ENCODE peak calls at places on chromosomes 3 and 15, in ten cellular contexts. One of them, this sample, is unnamed.
A peak's percentile ranks its signal among the peaks of the same experiment; 100 is the strongest.

GRCh38 chr15:90055182-90055581 is 47.1 kb downstream of the IDH2 start:
- DNase-seq in neural progenitor cell: no peak
- DNase-seq in mammary epithelial cell: no peak
- DNase-seq in tibial nerve: no peak
- DNase-seq in cardiac muscle cell: no peak
- DNase-seq in PC-3: no peak
- DNase-seq in IMR-90: no peak
- DNase-seq in heart right ventricle: no peak
- DNase-seq in brain microvascular endothelial cell: no peak
- DNase-seq in psoas muscle: no peak
- DNase-seq in this sample: no peak

GRCh38 chr3:183662099-183662498 is 26.7 kb downstream of the KLHL24 start:
- DNase-seq in brain microvascular endothelial cell: no peak
- DNase-seq in psoas muscle: no peak
- DNase-seq in tibial nerve: no peak
- DNase-seq in cardiac muscle cell: peak; percentile 35
- DNase-seq in mammary epithelial cell: no peak
- DNase-seq in heart right ventricle: no peak
- DNase-seq in PC-3: no peak
- DNase-seq in IMR-90: no peak
- DNase-seq in neural progenitor cell: no peak
- DNase-seq in this sample: no peak

GRCh38 chr3:11637901-11638668 is 5.6 kb downstream of the VGLL4 start:
- DNase-seq in IMR-90: peak; percentile 77
- DNase-seq in heart right ventricle: no peak
- DNase-seq in PC-3: no peak
- DNase-seq in mammary epithelial cell: peak; percentile 36
- DNase-seq in brain microvascular endothelial cell: no peak
- DNase-seq in neural progenitor cell: no peak
- DNase-seq in tibial nerve: no peak
- DNase-seq in cardiac muscle cell: peak; percentile 52
- DNase-seq in psoas muscle: no peak
- DNase-seq in this sample: no peak

GRCh38 chr15:71440479-71441071 is 325.3 kb downstream of the THSD4 start:
- DNase-seq in PC-3: peak; percentile 67
- DNase-seq in mammary epithelial cell: peak; percentile 47
- DNase-seq in IMR-90: peak; percentile 80
- DNase-seq in brain microvascular endothelial cell: no peak
- DNase-seq in psoas muscle: no peak
- DNase-seq in heart right ventricle: no peak
- DNase-seq in neural progenitor cell: peak; percentile 28
- DNase-seq in cardiac muscle cell: peak; percentile 82
- DNase-seq in tibial nerve: no peak
- DNase-seq in this sample: no peak

GRCh38 chr3:170563712-170564423 is 22.0 kb downstream of the SLC7A14 start:
- DNase-seq in heart right ventricle: no peak
- DNase-seq in neural progenitor cell: no peak
- DNase-seq in cardiac muscle cell: peak; percentile 74
- DNase-seq in brain microvascular endothelial cell: peak; percentile 68
- DNase-seq in PC-3: peak; percentile 14
- DNase-seq in psoas muscle: no peak
- DNase-seq in mammary epithelial cell: no peak
- DNase-seq in tibial nerve: no peak
- DNase-seq in IMR-90: peak; percentile 82
- DNase-seq in this sample: no peak

GRCh38 chr3:134337071-134337482 is 37.2 kb downstream of the AMOTL2 start:
- DNase-seq in PC-3: no peak
- DNase-seq in psoas muscle: peak; percentile 43
- DNase-seq in IMR-90: no peak
- DNase-seq in tibial nerve: no peak
- DNase-seq in mammary epithelial cell: no peak
- DNase-seq in heart right ventricle: no peak
- DNase-seq in cardiac muscle cell: no peak
- DNase-seq in brain microvascular endothelial cell: no peak
- DNase-seq in neural progenitor cell: no peak
- DNase-seq in this sample: no peak

GRCh38 chr3:62164196-62164595 is 209.2 kb downstream of the FEZF2 start:
- DNase-seq in IMR-90: no peak
- DNase-seq in neural progenitor cell: no peak
- DNase-seq in cardiac muscle cell: no peak
- DNase-seq in psoas muscle: no peak
- DNase-seq in PC-3: no peak
- DNase-seq in tibial nerve: no peak
- DNase-seq in brain microvascular endothelial cell: no peak
- DNase-seq in mammary epithelial cell: no peak
- DNase-seq in heart right ventricle: no peak
- DNase-seq in this sample: no peak

GRCh38 chr3:194133661-194134230 is 2.2 kb upstream of the HES1 start:
- DNase-seq in PC-3: peak; percentile 44
- DNase-seq in IMR-90: peak; percentile 55
- DNase-seq in heart right ventricle: peak; percentile 80
- DNase-seq in cardiac muscle cell: peak; percentile 78
- DNase-seq in brain microvascular endothelial cell: peak; percentile 71
- DNase-seq in psoas muscle: peak; percentile 82
- DNase-seq in neural progenitor cell: no peak
- DNase-seq in tibial nerve: no peak
- DNase-seq in mammary epithelial cell: peak; percentile 47
- DNase-seq in this sample: no peak

GRCh38 chr3:190375250-190375649 is 12.7 kb upstream of the CLDN16 start:
- DNase-seq in neural progenitor cell: no peak
- DNase-seq in tibial nerve: no peak
- DNase-seq in heart right ventricle: no peak
- DNase-seq in PC-3: no peak
- DNase-seq in brain microvascular endothelial cell: no peak
- DNase-seq in mammary epithelial cell: peak; percentile 42
- DNase-seq in cardiac muscle cell: no peak
- DNase-seq in psoas muscle: no peak
- DNase-seq in IMR-90: no peak
- DNase-seq in this sample: no peak

GRCh38 chr3:52120576-52121458 is 33.4 kb downstream of the POC1A start:
- DNase-seq in mammary epithelial cell: peak; percentile 19
- DNase-seq in tibial nerve: no peak
- DNase-seq in heart right ventricle: no peak
- DNase-seq in PC-3: no peak
- DNase-seq in IMR-90: no peak
- DNase-seq in psoas muscle: peak; percentile 35
- DNase-seq in cardiac muscle cell: no peak
- DNase-seq in brain microvascular endothelial cell: no peak
- DNase-seq in neural progenitor cell: no peak
- DNase-seq in this sample: no peak

GRCh38 chr3:47985376-47985775 is 30.8 kb downstream of the MAP4 start:
- DNase-seq in IMR-90: no peak
- DNase-seq in mammary epithelial cell: no peak
- DNase-seq in psoas muscle: no peak
- DNase-seq in cardiac muscle cell: no peak
- DNase-seq in PC-3: peak; percentile 10
- DNase-seq in heart right ventricle: no peak
- DNase-seq in neural progenitor cell: no peak
- DNase-seq in brain microvascular endothelial cell: no peak
- DNase-seq in tibial nerve: no peak
- DNase-seq in this sample: no peak

GRCh38 chr15:95556866-95557225 is 773.7 kb upstream of the NR2F2 start:
- DNase-seq in mammary epithelial cell: no peak
- DNase-seq in psoas muscle: no peak
- DNase-seq in tibial nerve: no peak
- DNase-seq in PC-3: no peak
- DNase-seq in neural progenitor cell: peak; percentile 33
- DNase-seq in cardiac muscle cell: peak; percentile 57
- DNase-seq in heart right ventricle: peak; percentile 15
- DNase-seq in IMR-90: no peak
- DNase-seq in brain microvascular endothelial cell: peak; percentile 88
- DNase-seq in this sample: no peak

GRCh38 chr3:117252208-117252607 is 542.6 kb downstream of the TUSC7 start:
- DNase-seq in tibial nerve: no peak
- DNase-seq in brain microvascular endothelial cell: no peak
- DNase-seq in psoas muscle: no peak
- DNase-seq in IMR-90: peak; percentile 1
- DNase-seq in heart right ventricle: no peak
- DNase-seq in cardiac muscle cell: peak; percentile 2
- DNase-seq in mammary epithelial cell: no peak
- DNase-seq in PC-3: peak; percentile 55
- DNase-seq in neural progenitor cell: no peak
- DNase-seq in this sample: no peak

GRCh38 chr3:56111651-56112250 is 356.5 kb downstream of the ERC2 start:
- DNase-seq in tibial nerve: no peak
- DNase-seq in IMR-90: no peak
- DNase-seq in PC-3: no peak
- DNase-seq in brain microvascular endothelial cell: no peak
- DNase-seq in psoas muscle: no peak
- DNase-seq in cardiac muscle cell: no peak
- DNase-seq in heart right ventricle: no peak
- DNase-seq in mammary epithelial cell: no peak
- DNase-seq in neural progenitor cell: no peak
- DNase-seq in this sample: no peak

GRCh38 chr15:59216911-59217310 is 10.3 kb downstream of the LDHAL6B start:
- DNase-seq in tibial nerve: no peak
- DNase-seq in IMR-90: no peak
- DNase-seq in mammary epithelial cell: no peak
- DNase-seq in cardiac muscle cell: no peak
- DNase-seq in brain microvascular endothelial cell: no peak
- DNase-seq in psoas muscle: no peak
- DNase-seq in neural progenitor cell: no peak
- DNase-seq in PC-3: no peak
- DNase-seq in heart right ventricle: no peak
- DNase-seq in this sample: no peak

GRCh38 chr3:1987983-1988382 is 110.7 kb upstream of the CNTN4 start:
- DNase-seq in IMR-90: no peak
- DNase-seq in heart right ventricle: no peak
- DNase-seq in brain microvascular endothelial cell: no peak
- DNase-seq in PC-3: no peak
- DNase-seq in tibial nerve: no peak
- DNase-seq in psoas muscle: no peak
- DNase-seq in cardiac muscle cell: no peak
- DNase-seq in mammary epithelial cell: no peak
- DNase-seq in neural progenitor cell: peak; percentile 52
- DNase-seq in this sample: no peak
- TF ChIP-seq CTCF in IMR-90: no peak
- TF ChIP-seq CTCF in heart right ventricle: no peak
- TF ChIP-seq CTCF in brain microvascular endothelial cell: peak; percentile 65
- TF ChIP-seq CTCF in PC-3: no peak
- TF ChIP-seq CTCF in tibial nerve: peak; percentile 3
- TF ChIP-seq CTCF in psoas muscle: no peak
- TF ChIP-seq CTCF in cardiac muscle cell: no peak
- TF ChIP-seq CTCF in mammary epithelial cell: no peak
- TF ChIP-seq CTCF in neural progenitor cell: peak; percentile 55
- TF ChIP-seq CTCF in this sample: no peak

DNA sequence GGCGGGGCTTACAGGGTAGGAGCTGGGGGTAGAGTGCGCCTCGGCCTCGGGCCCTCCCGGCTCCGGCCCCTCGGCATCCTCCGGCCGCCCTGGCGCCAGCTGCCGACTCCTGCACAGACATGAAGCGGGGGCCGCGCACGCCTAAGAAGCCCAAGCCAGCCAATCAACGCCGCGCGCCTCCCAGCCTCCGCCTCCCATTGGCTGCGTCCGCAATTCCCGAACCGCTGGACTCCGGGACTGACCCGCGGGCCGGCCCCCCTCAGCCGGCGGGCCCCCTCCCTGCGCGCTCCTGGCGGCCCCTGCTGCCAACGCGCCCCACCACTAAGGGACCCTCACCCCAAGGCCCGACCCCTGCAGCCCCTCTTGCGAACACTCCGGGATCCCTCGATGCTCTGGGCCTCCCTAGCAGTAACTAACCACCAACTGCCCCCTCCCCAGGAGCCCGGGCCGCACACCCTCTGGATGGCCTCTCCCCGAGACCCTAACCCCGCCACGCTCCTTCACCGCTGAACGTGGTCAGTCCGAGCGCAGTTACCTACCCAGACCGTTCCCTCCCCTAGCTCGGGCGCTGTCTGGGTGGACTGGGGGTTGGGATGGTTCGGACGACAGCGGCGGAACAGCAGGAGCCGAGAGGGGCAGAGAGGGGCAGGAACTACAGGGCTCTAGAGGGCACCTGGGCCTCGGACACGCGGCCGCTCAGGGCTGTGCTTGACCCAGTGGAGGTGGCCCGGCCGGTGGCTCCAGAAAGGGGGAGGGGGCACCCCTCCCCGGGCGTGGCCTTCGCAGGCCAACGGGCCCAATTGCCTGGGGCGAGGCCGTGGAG is 5.0 kb downstream of the GATA2 start:
- DNase-seq in cardiac muscle cell: peak; percentile 93
- DNase-seq in brain microvascular endothelial cell: peak; percentile 25
- DNase-seq in tibial nerve: no peak
- DNase-seq in psoas muscle: peak; percentile 88
- DNase-seq in neural progenitor cell: peak; percentile 96
- DNase-seq in heart right ventricle: peak; percentile 94
- DNase-seq in IMR-90: peak; percentile 87
- DNase-seq in mammary epithelial cell: peak; percentile 63
- DNase-seq in PC-3: peak; percentile 83
- DNase-seq in this sample: peak; percentile 56
- H3K27me3 ChIP-seq in cardiac muscle cell: peaks cover 93% of the 10 kb centered on the region
- H3K27me3 ChIP-seq in brain microvascular endothelial cell: peaks cover 90% of the 10 kb centered on the region
- H3K27me3 ChIP-seq in tibial nerve: peaks cover 100% of the 10 kb centered on the region
- H3K27me3 ChIP-seq in psoas muscle: peaks cover 70% of the 10 kb centered on the region
- H3K27me3 ChIP-seq in neural progenitor cell: peaks cover 100% of the 10 kb centered on the region
- H3K27me3 ChIP-seq in heart right ventricle: peaks cover 13% of the 10 kb centered on the region
- H3K27me3 ChIP-seq in IMR-90: peaks cover 30% of the 10 kb centered on the region
- H3K27me3 ChIP-seq in mammary epithelial cell: peaks cover 83% of the 10 kb centered on the region
- H3K27me3 ChIP-seq in PC-3: no peaks in the 10 kb centered on the region
- H3K27me3 ChIP-seq in this sample: peaks cover 100% of the 10 kb centered on the region

GRCh38 chr15:72609862-72610261 is 44.6 kb upstream of the GOLGA6B start:
- DNase-seq in cardiac muscle cell: no peak
- DNase-seq in neural progenitor cell: no peak
- DNase-seq in IMR-90: no peak
- DNase-seq in mammary epithelial cell: no peak
- DNase-seq in tibial nerve: no peak
- DNase-seq in PC-3: no peak
- DNase-seq in brain microvascular endothelial cell: no peak
- DNase-seq in psoas muscle: no peak
- DNase-seq in heart right ventricle: no peak
- DNase-seq in this sample: no peak
- TF ChIP-seq CTCF in cardiac muscle cell: no peak
- TF ChIP-seq CTCF in neural progenitor cell: no peak
- TF ChIP-seq CTCF in IMR-90: no peak
- TF ChIP-seq CTCF in mammary epithelial cell: no peak
- TF ChIP-seq CTCF in tibial nerve: no peak
- TF ChIP-seq CTCF in PC-3: no peak
- TF ChIP-seq CTCF in brain microvascular endothelial cell: no peak
- TF ChIP-seq CTCF in psoas muscle: no peak
- TF ChIP-seq CTCF in heart right ventricle: no peak
- TF ChIP-seq CTCF in this sample: no peak

DNA sequence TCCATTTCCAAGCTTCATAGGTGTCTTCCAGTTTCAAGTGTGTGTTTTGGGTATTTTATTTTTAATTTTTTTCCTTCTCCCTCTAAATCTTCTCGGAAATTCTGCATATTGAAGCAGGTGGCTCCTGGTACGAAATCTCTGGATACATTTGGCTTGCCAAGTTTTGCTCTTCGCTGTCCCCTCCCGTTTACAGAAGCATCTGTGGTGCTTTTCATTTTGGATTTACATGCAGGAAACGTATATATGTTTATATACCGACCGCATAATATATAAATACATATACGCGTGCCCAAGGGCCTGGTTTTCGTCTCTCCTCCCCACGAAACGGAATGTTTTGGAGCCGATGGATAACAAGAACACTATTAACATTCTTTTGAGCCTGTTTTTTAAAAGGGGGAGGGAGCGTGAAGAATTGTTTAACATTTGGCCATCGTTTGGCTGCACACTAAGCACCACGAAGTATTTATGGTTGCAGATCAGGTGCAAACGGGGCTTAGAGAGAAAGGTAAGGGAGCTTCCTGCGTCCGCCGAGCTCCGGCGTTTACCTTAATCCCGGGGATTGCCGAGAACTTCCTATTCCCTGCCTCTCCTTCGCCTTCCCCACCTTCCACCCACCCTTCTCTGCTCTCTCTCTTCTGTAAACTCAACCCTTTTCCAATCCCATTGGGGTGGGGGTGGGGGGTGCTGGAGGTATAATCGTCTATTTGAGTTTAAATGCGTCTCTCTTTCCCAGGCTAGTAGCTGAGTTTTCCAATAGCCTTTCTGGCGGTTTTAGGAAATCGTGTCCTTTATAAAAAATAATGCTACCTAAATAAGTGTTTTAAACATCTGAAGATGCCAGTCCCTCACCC is 1.1 kb upstream of the NLGN1 start:
- DNase-seq in PC-3: no peak
- DNase-seq in IMR-90: no peak
- DNase-seq in neural progenitor cell: peak; percentile 44
- DNase-seq in cardiac muscle cell: no peak
- DNase-seq in mammary epithelial cell: no peak
- DNase-seq in brain microvascular endothelial cell: no peak
- DNase-seq in heart right ventricle: no peak
- DNase-seq in psoas muscle: no peak
- DNase-seq in tibial nerve: no peak
- DNase-seq in this sample: no peak
- H3K27me3 ChIP-seq in PC-3: peaks cover 81% of the 10 kb centered on the region
- H3K27me3 ChIP-seq in IMR-90: peaks cover 3% of the 10 kb centered on the region
- H3K27me3 ChIP-seq in neural progenitor cell: peaks cover 34% of the 10 kb centered on the region
- H3K27me3 ChIP-seq in cardiac muscle cell: peaks cover 20% of the 10 kb centered on the region
- H3K27me3 ChIP-seq in mammary epithelial cell: peaks cover 28% of the 10 kb centered on the region
- H3K27me3 ChIP-seq in brain microvascular endothelial cell: peaks cover 2% of the 10 kb centered on the region
- H3K27me3 ChIP-seq in heart right ventricle: no peaks in the 10 kb centered on the region
- H3K27me3 ChIP-seq in psoas muscle: no peaks in the 10 kb centered on the region
- H3K27me3 ChIP-seq in tibial nerve: no peaks in the 10 kb centered on the region
- H3K27me3 ChIP-seq in this sample: no peaks in the 10 kb centered on the region